ENCODE peak calls at places on chromosome 16, in five cellular contexts. S, B, W, M and O are unnamed samples. For H3K9me2, the result is how much of the 10 kb centered on the place peaks cover.

GRCh38 chr16:71658771-71659170 is 32.8 kb downstream of the MARVELD3 start:
- DNase-seq in S (no peak), B (no peak), W (no peak), M (no peak), O (no peak)

GRCh38 chr16:9092282-9092962 is 978 bp downstream of the HAPSTR1 start:
- DNase-seq in S (no peak), B (no peak), W (peak), M (peak), O (peak)

GRCh38 chr16:67516296-67517177 is 12.1 kb upstream of the RIPOR1 start:
- DNase-seq in S (no peak), B (peak), W (no peak), M (peak), O (no peak)

GRCh38 chr16:1183235-1183907 is 30.5 kb downstream of the CACNA1H start:
- DNase-seq in S (no peak), B (no peak), W (no peak), M (peak), O (no peak)

GRCh38 chr16:59540621-59541020 is 806.5 kb upstream of the GOT2 start:
- DNase-seq in S (no peak), B (peak), W (no peak), M (no peak), O (no peak)

GRCh38 chr16:30903596-30903995 is 7.2 kb downstream of the CTF1 start:
- DNase-seq in S (no peak), B (no peak), W (no peak), M (peak), O (no peak)

GRCh38 chr16:22161999-22162657 is at the start of gene SDR42E2:
- DNase-seq in S (no peak), B (no peak), W (peak), M (peak), O (no peak)

GRCh38 chr16:64654137-64654652 is 467.7 kb downstream of the CDH11 start:
- DNase-seq in S (no peak), B (no peak), W (no peak), M (no peak), O (no peak)

GRCh38 chr16:49923411-49923810 is 67.5 kb upstream of the ZNF423 start:
- DNase-seq in S (no peak), B (no peak), W (no peak), M (no peak), O (no peak)

DNA sequence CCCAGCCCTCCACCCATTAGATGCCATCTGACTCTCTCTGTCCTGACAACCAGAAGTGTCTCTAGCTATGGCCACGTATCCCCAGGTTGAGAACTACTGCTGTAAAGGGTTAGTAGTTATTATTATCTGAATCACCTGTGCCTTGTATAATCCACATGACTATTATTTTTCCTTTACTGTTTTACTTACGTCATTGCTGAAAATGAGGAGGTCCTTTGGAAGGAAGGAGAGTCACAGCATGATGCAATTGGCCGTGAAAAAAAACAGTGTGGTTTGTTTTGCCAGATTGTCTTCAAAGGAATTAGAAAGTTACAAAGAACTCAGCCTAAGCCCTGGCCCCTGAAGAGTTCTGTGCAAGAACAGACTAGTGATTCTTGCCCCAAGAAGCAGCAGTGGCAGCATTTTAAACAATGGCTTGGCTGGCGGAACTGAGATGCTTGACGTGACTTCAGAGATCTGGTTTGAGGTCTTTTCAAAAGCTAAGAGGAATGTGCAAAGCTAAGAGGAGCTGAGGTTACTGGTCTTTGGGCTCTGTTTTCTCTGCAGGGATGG is 413.3 kb upstream of the EEF2KMT start:
- DNase-seq in S (no peak), B (no peak), W (no peak), M (no peak), O (no peak)
- H3K9me2 ChIP-seq in S (under half), B (under half), W (under half), M (under half), O (under half)

DNA sequence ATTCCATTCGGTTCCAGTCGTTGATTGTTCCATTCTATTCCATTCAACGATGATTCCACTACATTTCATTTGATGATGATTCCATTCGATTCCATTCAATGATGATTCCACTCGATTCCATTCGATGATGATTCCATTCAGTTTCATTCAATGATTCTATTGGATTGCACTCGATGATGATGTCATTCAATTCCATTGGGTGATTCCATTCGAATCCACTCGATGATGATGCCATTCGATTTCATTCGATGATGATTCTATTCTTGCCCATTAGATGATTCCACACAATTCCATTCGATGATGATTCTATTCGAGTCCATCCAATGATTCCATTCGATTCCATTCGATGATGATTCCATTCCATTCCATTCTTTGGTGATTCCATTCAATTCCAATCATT is 1283.7 kb downstream of the TP53TG3F start:
- DNase-seq in S (no peak), B (no peak), W (no peak), M (no peak), O (no peak)
- H3K9me2 ChIP-seq in S (under half), B (under half), W (under half), M (under half), O (under half)

GRCh38 chr16:54411555-54411954 is 125.0 kb upstream of the IRX3 start:
- DNase-seq in S (no peak), B (no peak), W (peak), M (no peak), O (no peak)
- H3K9me2 ChIP-seq in S (under half), B (under half), W (under half), M (under half), O (under half)

GRCh38 chr16:82183004-82183397 is 13.0 kb upstream of the MPHOSPH6 start:
- DNase-seq in S (no peak), B (no peak), W (no peak), M (no peak), O (no peak)

GRCh38 chr16:82185012-82185411 is 15.0 kb upstream of the MPHOSPH6 start:
- DNase-seq in S (no peak), B (peak), W (no peak), M (no peak), O (no peak)

GRCh38 chr16:82181456-82182185 is 11.6 kb upstream of the MPHOSPH6 start:
- DNase-seq in S (no peak), B (no peak), W (no peak), M (no peak), O (no peak)

GRCh38 chr16:82182237-82183003 is 12.4 kb upstream of the MPHOSPH6 start:
- DNase-seq in S (no peak), B (no peak), W (peak), M (no peak), O (no peak)

DNA sequence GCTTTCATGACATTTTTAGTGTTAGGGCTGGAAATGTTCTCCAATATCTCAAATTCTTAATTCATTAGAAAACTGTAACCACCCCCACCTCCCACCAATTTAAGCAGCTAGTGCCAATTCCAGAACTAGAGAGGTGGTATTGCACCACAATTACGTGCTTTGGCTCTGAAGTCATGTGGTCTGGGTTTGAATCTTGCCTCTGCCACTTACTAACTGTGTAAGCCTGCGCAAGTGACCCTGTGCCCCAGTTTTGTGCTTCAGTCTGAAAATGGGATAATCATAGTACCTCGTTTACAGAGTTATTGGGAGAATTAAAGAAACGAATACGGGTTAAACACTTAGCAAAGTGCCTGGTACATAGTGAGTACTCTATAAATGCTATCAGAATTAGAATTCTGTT is 14.2 kb upstream of the MPHOSPH6 start:
- DNase-seq in S (no peak), B (no peak), W (no peak), M (no peak), O (no peak)
- H3K9me2 ChIP-seq in S (under half), B (under half), W (under half), M (under half), O (under half)

DNA sequence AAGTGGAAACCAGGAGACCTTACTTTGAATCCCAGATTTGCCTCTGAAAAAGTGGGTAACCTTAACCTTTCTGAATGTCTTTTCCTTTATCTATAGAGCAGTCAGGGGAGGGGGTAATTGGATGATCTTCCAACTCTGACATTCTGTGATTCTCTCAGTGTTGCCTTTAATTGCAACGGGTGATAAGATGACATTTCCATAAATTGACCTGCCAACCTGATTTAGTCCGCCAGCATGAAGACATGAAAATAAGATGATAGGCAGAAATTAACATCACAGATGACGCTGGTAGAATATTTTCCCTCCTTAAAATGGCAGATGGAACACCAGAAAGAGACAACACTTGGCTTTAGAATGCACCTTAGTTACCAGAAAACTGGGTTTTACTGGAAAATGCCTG is 72.6 kb downstream of the VAT1L start:
- DNase-seq in S (no peak), B (no peak), W (no peak), M (no peak), O (no peak)
- H3K9me2 ChIP-seq in S (under half), B (under half), W (under half), M (under half), O (under half)

GRCh38 chr16:88885693-88886253 is 19.3 kb upstream of the PABPN1L start:
- DNase-seq in S (no peak), B (no peak), W (no peak), M (no peak), O (no peak)

GRCh38 chr16:88888057-88888777 is 21.8 kb upstream of the PABPN1L start:
- DNase-seq in S (no peak), B (no peak), W (no peak), M (no peak), O (no peak)

GRCh38 chr16:88886311-88886914 is 20.0 kb upstream of the PABPN1L start:
- DNase-seq in S (no peak), B (no peak), W (no peak), M (no peak), O (no peak)

GRCh38 chr16:88888778-88889387 is 22.4 kb upstream of the PABPN1L start:
- DNase-seq in S (no peak), B (no peak), W (no peak), M (no peak), O (no peak)

DNA sequence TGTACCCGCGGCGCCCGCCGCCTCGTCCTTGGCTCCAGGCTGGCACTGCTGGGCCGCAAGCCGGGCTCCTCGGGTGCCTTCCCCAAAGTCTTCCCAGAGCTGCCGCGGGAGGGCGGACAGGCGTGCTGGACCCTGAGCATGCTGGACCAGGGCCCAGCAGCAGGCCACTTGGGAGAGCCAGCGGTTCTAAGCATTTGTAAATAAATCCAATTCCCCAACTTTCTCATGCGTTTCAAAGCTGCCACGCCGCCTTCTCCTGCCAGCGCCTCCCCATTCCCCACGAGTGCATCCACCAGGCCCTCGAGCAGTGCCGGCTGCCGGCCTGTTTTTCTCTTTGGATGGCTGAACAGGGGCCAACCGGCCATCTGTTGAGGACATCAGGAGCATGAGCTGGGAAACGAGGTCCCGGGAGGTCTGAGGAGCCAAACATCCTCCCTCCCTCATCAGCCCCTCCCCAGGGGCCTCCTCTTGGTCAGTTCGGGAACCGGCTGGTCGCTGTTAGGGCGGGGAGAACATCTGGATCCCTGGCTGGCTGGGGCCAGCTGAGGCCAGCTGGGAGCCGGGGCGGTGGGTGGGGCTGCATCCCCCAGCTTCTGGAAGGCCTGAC is 20.6 kb upstream of the PABPN1L start:
- DNase-seq in S (no peak), B (no peak), W (no peak), M (peak), O (no peak)
- H3K9me2 ChIP-seq in S (under half), B (under half), W (under half), M (under half), O (under half)